ENCODE peak calls at places on chromosomes 12 and 14, in seven cellular contexts. M is sigmoid colon, B is kidney epithelial cell, W is HepG2, N is mucosa of descending colon, L is A673, O is body of pancreas. J is an unnamed sample.

GRCh38 chr12:3107071-3107583 is 29.9 kb downstream of the TSPAN9 start:
- DNase-seq in N (no peak), O (no peak), L (peak; percentile 75), B (no peak), W (no peak), M (no peak), J (no peak)

GRCh38 chr12:89862511-89863331 is 154.1 kb upstream of the ATP2B1 start:
- DNase-seq in L (no peak), O (no peak), B (no peak), N (peak; percentile 51), M (no peak), W (no peak), J (no peak)

GRCh38 chr12:108666326-108666995 is 32.8 kb upstream of the SELPLG start:
- DNase-seq in M (peak; percentile 84), O (no peak), N (no peak), W (peak; percentile 76), B (no peak), L (no peak), J (no peak)

GRCh38 chr14:92190768-92191167 is 69.0 kb downstream of the CPSF2 start:
- DNase-seq in M (no peak), B (no peak), N (no peak), W (no peak), L (no peak), O (no peak), J (no peak)

GRCh38 chr12:3244219-3244750 is 167.1 kb downstream of the TSPAN9 start:
- DNase-seq in L (no peak), B (no peak), W (no peak), O (no peak), N (no peak), M (no peak), J (no peak)

GRCh38 chr12:52836042-52836466 is 1.9 kb upstream of the KRT79 start:
- DNase-seq in M (no peak), O (no peak), W (no peak), L (no peak), N (no peak), B (no peak), J (no peak)

GRCh38 chr14:65012353-65012752 is 25.7 kb downstream of the FNTB start:
- DNase-seq in M (no peak), O (no peak), L (no peak), W (no peak), B (no peak), N (no peak), J (no peak)

GRCh38 chr12:11702959-11703358 is 53.5 kb downstream of the ETV6 start:
- DNase-seq in W (no peak), L (no peak), B (no peak), N (no peak), O (no peak), M (no peak), J (no peak)

GRCh38 chr12:124321040-124321481 is 26.2 kb downstream of the RFLNA start:
- DNase-seq in N (peak; percentile 84), L (peak; percentile 56), M (no peak), W (peak; percentile 24), O (peak; percentile 72), B (no peak), J (peak; percentile 66)

GRCh38 chr12:76303365-76303764 is 44.9 kb downstream of the BBS10 start:
- DNase-seq in O (no peak), B (no peak), W (no peak), M (no peak), N (no peak), L (no peak), J (no peak)

GRCh38 chr12:22396735-22397134 is 62.2 kb upstream of the ST8SIA1 start:
- DNase-seq in O (no peak), L (no peak), W (no peak), M (no peak), N (no peak), B (no peak), J (no peak)

GRCh38 chr12:131596115-131596514 is 114.8 kb upstream of the SFSWAP start:
- DNase-seq in L (no peak), N (no peak), M (no peak), W (no peak), B (no peak), O (no peak), J (no peak)

GRCh38 chr12:87685696-87686095 is 343.5 kb downstream of the C12orf50 start:
- DNase-seq in W (no peak), N (no peak), B (no peak), L (no peak), M (no peak), O (no peak), J (no peak)

GRCh38 chr12:51531982-51532497 is 59.0 kb upstream of the SCN8A start:
- DNase-seq in O (peak; percentile 77), L (peak; percentile 82), B (no peak), M (peak; percentile 70), W (peak; percentile 43), N (peak; percentile 84), J (peak; percentile 90)

GRCh38 chr12:58537278-58537677 is 383.0 kb downstream of the LRIG3 start:
- DNase-seq in B (no peak), M (no peak), O (no peak), W (peak; percentile 15), N (no peak), L (peak; percentile 12), J (peak; percentile 40)

GRCh38 chr14:83559721-83560120 is 1970.2 kb upstream of the FLRT2 start:
- DNase-seq in B (no peak), L (no peak), N (no peak), O (no peak), M (no peak), W (no peak), J (no peak)

GRCh38 chr12:27176765-27177164 is 67.3 kb upstream of the STK38L start:
- DNase-seq in M (no peak), L (no peak), O (no peak), N (no peak), B (no peak), W (no peak), J (no peak)

GRCh38 chr14:60215520-60216195 is 33.4 kb upstream of the PPM1A start:
- DNase-seq in L (no peak), W (no peak), B (no peak), O (no peak), M (no peak), N (no peak), J (no peak)

GRCh38 chr14:79100578-79100977 is 930.4 kb downstream of the NRXN3 start:
- DNase-seq in O (no peak), N (no peak), B (no peak), L (no peak), W (no peak), M (no peak), J (no peak)

GRCh38 chr12:47114481-47114892 is 34.7 kb upstream of the AMIGO2 start:
- DNase-seq in N (no peak), B (no peak), W (no peak), L (no peak), O (no peak), M (no peak), J (no peak)

GRCh38 chr12:77685112-77685511 is 145.6 kb upstream of the NAV3 start:
- DNase-seq in L (peak; percentile 88), W (peak; percentile 56), B (peak; percentile 35), O (peak; percentile 56), N (peak; percentile 68), M (no peak), J (peak; percentile 61)
- TF ChIP-seq CTCF in L (peak; percentile 74), W (peak; percentile 74), B (peak; percentile 69), O (peak; percentile 54), N (no peak), M (no peak), J (peak; percentile 39)

GRCh38 chr14:69669375-69669774 is 58.0 kb downstream of the SUSD6 start:
- DNase-seq in B (no peak), M (no peak), L (no peak), N (no peak), O (no peak), W (no peak), J (no peak)
- H3K36me3 ChIP-seq in B (no peaks in the 10 kb centered on the region), M (no peaks in the 10 kb centered on the region), L (no peaks in the 10 kb centered on the region), N (no peaks in the 10 kb centered on the region), O (no peaks in the 10 kb centered on the region), W (no peaks in the 10 kb centered on the region), J (peaks cover 1% of the 10 kb centered on the region)

GRCh38 chr12:54330442-54330841 is 5.5 kb downstream of the COPZ1 start:
- DNase-seq in L (no peak), N (no peak), M (no peak), B (no peak), W (no peak), O (no peak), J (no peak)

GRCh38 chr12:54329756-54330155 is 4.8 kb downstream of the COPZ1 start:
- DNase-seq in O (no peak), N (no peak), W (peak; percentile 20), M (no peak), L (no peak), B (no peak), J (no peak)

GRCh38 chr12:54331461-54331860 is 6.5 kb downstream of the COPZ1 start:
- DNase-seq in B (no peak), N (no peak), O (no peak), W (no peak), L (no peak), M (no peak), J (no peak)

GRCh38 chr12:54337280-54337842 is 12.4 kb downstream of the COPZ1 start:
- DNase-seq in N (no peak), B (no peak), W (peak; percentile 55), O (no peak), M (no peak), L (no peak), J (no peak)

DNA sequence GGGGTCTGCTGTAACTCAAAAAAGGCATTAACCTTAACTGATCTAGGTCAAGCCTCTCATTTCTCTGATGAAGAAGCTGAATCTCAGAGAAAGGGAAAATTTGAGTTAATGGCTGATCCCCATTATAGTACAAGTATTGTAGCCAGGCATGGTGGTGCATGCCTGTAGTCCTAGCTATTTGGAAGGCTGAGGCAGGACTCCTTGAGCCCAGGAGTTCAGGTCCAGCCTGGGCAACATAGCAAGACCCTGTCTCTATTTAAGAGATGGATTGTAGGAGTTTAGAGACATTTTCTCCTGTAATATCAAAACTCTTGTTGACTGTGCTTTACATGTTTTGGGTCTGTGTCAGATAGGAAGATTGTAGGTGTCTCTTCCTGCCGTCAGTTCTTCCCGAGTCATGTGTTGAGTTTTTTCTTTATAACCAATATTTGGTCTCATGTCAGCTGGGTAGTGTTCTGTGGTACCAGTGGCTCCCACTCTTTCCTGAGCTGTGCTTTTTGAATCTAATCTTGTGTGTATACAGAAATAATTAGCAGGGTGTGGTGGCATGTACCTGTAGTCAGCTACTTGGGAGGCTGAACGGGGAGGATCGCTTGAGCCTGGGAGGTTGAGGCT is 8.6 kb downstream of the COPZ1 start:
- DNase-seq in W (no peak), O (no peak), M (no peak), L (no peak), N (no peak), B (no peak), J (no peak)
- TF ChIP-seq CTCF in W (no peak), O (no peak), M (no peak), L (no peak), N (no peak), B (no peak), J (no peak)

GRCh38 chr14:102348376-102348775 is 14.3 kb downstream of the CINP start:
- DNase-seq in L (no peak), M (no peak), N (no peak), O (no peak), B (no peak), W (no peak), J (no peak)

GRCh38 chr14:102351023-102351422 is 11.7 kb downstream of the CINP start:
- DNase-seq in B (no peak), L (no peak), O (no peak), M (no peak), N (no peak), W (no peak), J (no peak)

GRCh38 chr14:102356280-102356679 is 6.4 kb downstream of the CINP start:
- DNase-seq in M (no peak), B (no peak), N (no peak), L (no peak), W (no peak), O (no peak), J (no peak)

GRCh38 chr14:102353126-102353619 is 9.5 kb downstream of the CINP start:
- DNase-seq in W (no peak), O (peak; percentile 37), B (no peak), L (no peak), M (no peak), N (no peak), J (no peak)

GRCh38 chr14:102352213-102352612 is 10.5 kb downstream of the CINP start:
- DNase-seq in W (no peak), B (no peak), N (no peak), L (no peak), M (no peak), O (no peak), J (no peak)
- H3K36me3 ChIP-seq in W (peaks cover 53% of the 10 kb centered on the region), B (no peaks in the 10 kb centered on the region), N (no peaks in the 10 kb centered on the region), L (peaks cover 27% of the 10 kb centered on the region), M (peaks cover 90% of the 10 kb centered on the region), O (peaks cover 11% of the 10 kb centered on the region), J (no peaks in the 10 kb centered on the region)

J was measured in Caco-2.